ENCODE peak calls at places on chromosomes 4 and X, in nine cellular contexts. One of them, this sample, is unnamed. For H3K9me3 and H3K4me1, the result is how much of the 10 kb centered on the place peaks cover.

GRCh38 chrX:40278340-40279090 is 180.8 kb upstream of the BCOR start:
- DNase-seq in cardiac muscle cell: no peak
- DNase-seq in PC-3: no peak
- DNase-seq in IMR-90: no peak
- DNase-seq in K562: no peak
- DNase-seq in aorta: no peak
- DNase-seq in heart left ventricle: no peak
- DNase-seq in pancreas: no peak
- DNase-seq in mesenchymal stem cell: peak
- DNase-seq in this sample: no peak

GRCh38 chrX:40244116-40244515 is 146.4 kb upstream of the BCOR start:
- DNase-seq in cardiac muscle cell: peak
- DNase-seq in PC-3: no peak
- DNase-seq in IMR-90: no peak
- DNase-seq in K562: no peak
- DNase-seq in aorta: no peak
- DNase-seq in heart left ventricle: no peak
- DNase-seq in pancreas: no peak
- DNase-seq in mesenchymal stem cell: no peak
- DNase-seq in this sample: no peak

GRCh38 chr4:184380707-184381106 is 93.6 kb downstream of the IRF2 start:
- DNase-seq in cardiac muscle cell: no peak
- DNase-seq in PC-3: no peak
- DNase-seq in IMR-90: no peak
- DNase-seq in K562: no peak
- DNase-seq in aorta: no peak
- DNase-seq in heart left ventricle: no peak
- DNase-seq in pancreas: no peak
- DNase-seq in mesenchymal stem cell: no peak
- DNase-seq in this sample: no peak

GRCh38 chr4:28093071-28093470 is 1232.4 kb downstream of the STIM2 start:
- DNase-seq in cardiac muscle cell: no peak
- DNase-seq in PC-3: no peak
- DNase-seq in IMR-90: no peak
- DNase-seq in K562: no peak
- DNase-seq in aorta: no peak
- DNase-seq in heart left ventricle: no peak
- DNase-seq in pancreas: no peak
- DNase-seq in mesenchymal stem cell: no peak
- DNase-seq in this sample: no peak

GRCh38 chrX:107675823-107676555 is 47.7 kb downstream of the PRPS1 start:
- DNase-seq in cardiac muscle cell: peak
- DNase-seq in PC-3: no peak
- DNase-seq in IMR-90: peak
- DNase-seq in K562: no peak
- DNase-seq in aorta: no peak
- DNase-seq in heart left ventricle: no peak
- DNase-seq in pancreas: no peak
- DNase-seq in mesenchymal stem cell: peak
- DNase-seq in this sample: peak

GRCh38 chr4:151231915-151232595 is 44.9 kb upstream of the PRSS48 start:
- DNase-seq in cardiac muscle cell: peak
- DNase-seq in PC-3: no peak
- DNase-seq in IMR-90: no peak
- DNase-seq in K562: no peak
- DNase-seq in aorta: no peak
- DNase-seq in heart left ventricle: no peak
- DNase-seq in pancreas: no peak
- DNase-seq in mesenchymal stem cell: peak
- DNase-seq in this sample: no peak

GRCh38 chr4:94304365-94304971 is 38.2 kb downstream of the HPGDS start:
- DNase-seq in cardiac muscle cell: peak
- DNase-seq in PC-3: peak
- DNase-seq in IMR-90: peak
- DNase-seq in K562: no peak
- DNase-seq in aorta: no peak
- DNase-seq in heart left ventricle: no peak
- DNase-seq in pancreas: no peak
- DNase-seq in mesenchymal stem cell: peak
- DNase-seq in this sample: peak

GRCh38 chr4:145307120-145307519 is 126.7 kb upstream of the OTUD4 start:
- DNase-seq in cardiac muscle cell: no peak
- DNase-seq in PC-3: no peak
- DNase-seq in IMR-90: no peak
- DNase-seq in K562: no peak
- DNase-seq in aorta: no peak
- DNase-seq in heart left ventricle: no peak
- DNase-seq in pancreas: peak
- DNase-seq in mesenchymal stem cell: no peak
- DNase-seq in this sample: no peak

GRCh38 chrX:103941201-103941975 is 21.0 kb upstream of the TMSB15B start:
- DNase-seq in cardiac muscle cell: peak
- DNase-seq in PC-3: peak
- DNase-seq in IMR-90: peak
- DNase-seq in K562: peak
- DNase-seq in aorta: no peak
- DNase-seq in heart left ventricle: no peak
- DNase-seq in pancreas: no peak
- DNase-seq in mesenchymal stem cell: peak
- DNase-seq in this sample: peak

GRCh38 chr4:110639207-110640092 is 16.6 kb upstream of the PITX2 start:
- DNase-seq in cardiac muscle cell: no peak
- DNase-seq in PC-3: no peak
- DNase-seq in IMR-90: no peak
- DNase-seq in K562: no peak
- DNase-seq in aorta: no peak
- DNase-seq in heart left ventricle: no peak
- DNase-seq in pancreas: no peak
- DNase-seq in mesenchymal stem cell: peak
- DNase-seq in this sample: no peak

GRCh38 chr4:110641218-110641617 is 18.3 kb upstream of the PITX2 start:
- DNase-seq in cardiac muscle cell: no peak
- DNase-seq in PC-3: no peak
- DNase-seq in IMR-90: no peak
- DNase-seq in K562: no peak
- DNase-seq in aorta: peak
- DNase-seq in heart left ventricle: no peak
- DNase-seq in pancreas: no peak
- DNase-seq in mesenchymal stem cell: no peak
- DNase-seq in this sample: no peak

GRCh38 chr4:110638347-110638746 is 15.5 kb upstream of the PITX2 start:
- DNase-seq in cardiac muscle cell: no peak
- DNase-seq in PC-3: no peak
- DNase-seq in IMR-90: no peak
- DNase-seq in K562: no peak
- DNase-seq in aorta: no peak
- DNase-seq in heart left ventricle: no peak
- DNase-seq in pancreas: no peak
- DNase-seq in mesenchymal stem cell: peak
- DNase-seq in this sample: no peak

GRCh38 chr4:110643096-110643495 is 20.2 kb upstream of the PITX2 start:
- DNase-seq in cardiac muscle cell: no peak
- DNase-seq in PC-3: no peak
- DNase-seq in IMR-90: no peak
- DNase-seq in K562: no peak
- DNase-seq in aorta: no peak
- DNase-seq in heart left ventricle: no peak
- DNase-seq in pancreas: no peak
- DNase-seq in mesenchymal stem cell: no peak
- DNase-seq in this sample: no peak

GRCh38 chr4:110640608-110641007 is 17.7 kb upstream of the PITX2 start:
- DNase-seq in cardiac muscle cell: no peak
- DNase-seq in PC-3: no peak
- DNase-seq in IMR-90: no peak
- DNase-seq in K562: no peak
- DNase-seq in aorta: no peak
- DNase-seq in heart left ventricle: no peak
- DNase-seq in pancreas: no peak
- DNase-seq in mesenchymal stem cell: no peak
- DNase-seq in this sample: no peak
- H3K4me3 ChIP-seq in cardiac muscle cell: no peak
- H3K4me3 ChIP-seq in PC-3: no peak
- H3K4me3 ChIP-seq in IMR-90: no peak
- H3K4me3 ChIP-seq in K562: no peak
- H3K4me3 ChIP-seq in aorta: no peak
- H3K4me3 ChIP-seq in heart left ventricle: no peak
- H3K4me3 ChIP-seq in pancreas: no peak
- H3K4me3 ChIP-seq in mesenchymal stem cell: no peak
- H3K4me3 ChIP-seq in this sample: no peak

DNA sequence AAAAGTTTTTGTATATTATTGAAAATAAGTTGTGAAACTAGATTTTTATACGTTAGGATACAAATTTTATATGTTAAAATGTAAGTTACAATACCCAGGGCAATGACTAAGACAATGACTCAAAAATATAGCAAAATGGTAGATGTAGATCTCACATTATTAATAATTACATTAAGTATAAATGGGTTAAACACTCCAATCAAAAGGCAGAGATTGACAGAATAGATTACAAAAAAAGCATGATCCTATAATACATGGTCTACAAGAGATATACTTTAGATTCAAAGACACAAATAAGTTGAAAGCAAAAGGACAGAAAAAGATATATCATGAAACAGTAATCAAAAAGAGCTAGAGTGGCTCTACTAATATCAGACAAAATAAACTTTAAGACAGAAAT is 210.9 kb upstream of the NHS start:
- DNase-seq in cardiac muscle cell: no peak
- DNase-seq in PC-3: no peak
- DNase-seq in IMR-90: no peak
- DNase-seq in K562: no peak
- DNase-seq in aorta: no peak
- DNase-seq in heart left ventricle: no peak
- DNase-seq in pancreas: no peak
- DNase-seq in mesenchymal stem cell: no peak
- DNase-seq in this sample: no peak
- H3K9me3 ChIP-seq in cardiac muscle cell: under half
- H3K9me3 ChIP-seq in PC-3: under half
- H3K9me3 ChIP-seq in IMR-90: under half
- H3K9me3 ChIP-seq in K562: under half
- H3K9me3 ChIP-seq in aorta: under half
- H3K9me3 ChIP-seq in heart left ventricle: under half
- H3K9me3 ChIP-seq in pancreas: under half
- H3K9me3 ChIP-seq in mesenchymal stem cell: half or more
- H3K9me3 ChIP-seq in this sample: half or more

GRCh38 chr4:17168571-17168970 is 270.1 kb upstream of the LDB2 start:
- DNase-seq in cardiac muscle cell: peak
- DNase-seq in PC-3: no peak
- DNase-seq in IMR-90: peak
- DNase-seq in K562: no peak
- DNase-seq in aorta: no peak
- DNase-seq in heart left ventricle: peak
- DNase-seq in pancreas: no peak
- DNase-seq in mesenchymal stem cell: peak
- DNase-seq in this sample: peak
- H3K4me1 ChIP-seq in cardiac muscle cell: under half
- H3K4me1 ChIP-seq in PC-3: under half
- H3K4me1 ChIP-seq in IMR-90: under half
- H3K4me1 ChIP-seq in K562: under half
- H3K4me1 ChIP-seq in aorta: under half
- H3K4me1 ChIP-seq in heart left ventricle: under half
- H3K4me1 ChIP-seq in pancreas: under half
- H3K4me1 ChIP-seq in mesenchymal stem cell: under half
- H3K4me1 ChIP-seq in this sample: half or more

GRCh38 chr4:66273110-66273509 is 602.8 kb upstream of the EPHA5 start:
- DNase-seq in cardiac muscle cell: no peak
- DNase-seq in PC-3: no peak
- DNase-seq in IMR-90: no peak
- DNase-seq in K562: no peak
- DNase-seq in aorta: no peak
- DNase-seq in heart left ventricle: no peak
- DNase-seq in pancreas: no peak
- DNase-seq in mesenchymal stem cell: no peak
- DNase-seq in this sample: no peak
- H3K4me3 ChIP-seq in cardiac muscle cell: no peak
- H3K4me3 ChIP-seq in PC-3: no peak
- H3K4me3 ChIP-seq in IMR-90: no peak
- H3K4me3 ChIP-seq in K562: no peak
- H3K4me3 ChIP-seq in aorta: no peak
- H3K4me3 ChIP-seq in heart left ventricle: no peak
- H3K4me3 ChIP-seq in pancreas: no peak
- H3K4me3 ChIP-seq in mesenchymal stem cell: no peak
- H3K4me3 ChIP-seq in this sample: no peak

GRCh38 chrX:66004928-66005831 is 34.7 kb downstream of the VSIG4 start:
- DNase-seq in cardiac muscle cell: no peak
- DNase-seq in PC-3: no peak
- DNase-seq in IMR-90: no peak
- DNase-seq in K562: no peak
- DNase-seq in aorta: no peak
- DNase-seq in heart left ventricle: no peak
- DNase-seq in pancreas: no peak
- DNase-seq in mesenchymal stem cell: no peak
- DNase-seq in this sample: no peak
- H3K9me3 ChIP-seq in cardiac muscle cell: under half
- H3K9me3 ChIP-seq in PC-3: under half
- H3K9me3 ChIP-seq in IMR-90: under half
- H3K9me3 ChIP-seq in K562: under half
- H3K9me3 ChIP-seq in aorta: under half
- H3K9me3 ChIP-seq in heart left ventricle: under half
- H3K9me3 ChIP-seq in pancreas: under half
- H3K9me3 ChIP-seq in mesenchymal stem cell: under half
- H3K9me3 ChIP-seq in this sample: under half

DNA sequence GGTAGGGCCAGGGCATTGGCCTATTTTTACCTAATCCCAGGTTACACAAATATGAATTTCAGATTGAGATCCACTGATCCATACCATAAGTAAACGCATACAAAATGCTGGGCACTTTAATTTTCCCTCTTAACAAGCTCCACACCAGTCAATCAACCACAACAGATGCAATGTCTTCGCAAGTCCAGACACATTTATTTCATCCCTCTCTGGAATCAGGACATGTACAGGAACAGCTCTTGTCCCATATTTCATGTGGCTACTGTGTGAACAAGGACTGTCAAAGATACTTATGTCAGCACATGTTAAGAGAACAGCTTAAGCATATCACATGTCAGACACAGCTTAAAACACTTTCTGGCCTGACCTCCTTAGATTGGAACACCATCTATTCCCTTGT is 145.9 kb downstream of the PPP3CA start:
- DNase-seq in cardiac muscle cell: no peak
- DNase-seq in PC-3: no peak
- DNase-seq in IMR-90: no peak
- DNase-seq in K562: no peak
- DNase-seq in aorta: no peak
- DNase-seq in heart left ventricle: no peak
- DNase-seq in pancreas: no peak
- DNase-seq in mesenchymal stem cell: peak
- DNase-seq in this sample: no peak
- H3K4me1 ChIP-seq in cardiac muscle cell: under half
- H3K4me1 ChIP-seq in PC-3: under half
- H3K4me1 ChIP-seq in IMR-90: under half
- H3K4me1 ChIP-seq in K562: under half
- H3K4me1 ChIP-seq in aorta: under half
- H3K4me1 ChIP-seq in heart left ventricle: under half
- H3K4me1 ChIP-seq in pancreas: under half
- H3K4me1 ChIP-seq in mesenchymal stem cell: under half
- H3K4me1 ChIP-seq in this sample: under half

DNA sequence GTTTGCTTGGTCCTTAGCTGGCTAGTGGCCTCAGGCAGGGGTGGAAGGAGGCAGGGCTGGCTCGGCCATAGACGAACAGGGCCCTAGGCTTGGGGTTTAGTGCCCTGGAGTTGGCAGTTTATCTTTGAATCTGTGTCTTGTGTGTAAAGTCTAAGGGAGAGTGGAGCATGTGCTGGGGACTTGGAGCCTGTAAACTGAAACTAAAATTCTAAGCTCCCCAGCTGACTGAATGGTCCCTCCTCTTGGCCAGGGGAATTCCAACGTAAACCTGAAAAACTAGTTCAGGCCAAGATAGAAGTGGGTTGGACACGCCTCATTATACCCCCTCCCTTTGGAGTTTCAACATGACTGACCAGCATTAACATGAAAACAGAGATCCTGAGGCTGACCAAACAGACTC is 46.1 kb upstream of the GPR78 start:
- DNase-seq in cardiac muscle cell: peak
- DNase-seq in PC-3: peak
- DNase-seq in IMR-90: peak
- DNase-seq in K562: no peak
- DNase-seq in aorta: peak
- DNase-seq in heart left ventricle: no peak
- DNase-seq in pancreas: peak
- DNase-seq in mesenchymal stem cell: peak
- DNase-seq in this sample: peak
- H3K4me3 ChIP-seq in cardiac muscle cell: no peak
- H3K4me3 ChIP-seq in PC-3: peak
- H3K4me3 ChIP-seq in IMR-90: no peak
- H3K4me3 ChIP-seq in K562: no peak
- H3K4me3 ChIP-seq in aorta: no peak
- H3K4me3 ChIP-seq in heart left ventricle: no peak
- H3K4me3 ChIP-seq in pancreas: no peak
- H3K4me3 ChIP-seq in mesenchymal stem cell: peak
- H3K4me3 ChIP-seq in this sample: no peak

This sample was measured in adipocyte.